ENCODE peak calls at places on chromosomes 2 and 18, in five cellular contexts. B, U, E, Z and O are unnamed samples.

GRCh38 chr2:40448476-40449079 is 3.3 kb downstream of the SLC8A1 start:
- DNase-seq in B (peak; percentile 27), U (no peak), E (peak; percentile 17), Z (no peak), O (peak; percentile 71)

GRCh38 chr2:144351687-144352086 is 168.2 kb downstream of the ZEB2 start:
- DNase-seq in B (no peak), U (no peak), E (no peak), Z (no peak), O (no peak)

GRCh38 chr2:8132371-8132831 is 549.5 kb upstream of the ID2 start:
- DNase-seq in B (peak; percentile 62), U (no peak), E (no peak), Z (no peak), O (no peak)

GRCh38 chr2:68357608-68358337 is 7.3 kb upstream of the PLEK start:
- DNase-seq in B (peak; percentile 6), U (peak; percentile 33), E (peak; percentile 66), Z (no peak), O (peak; percentile 77)

GRCh38 chr18:44758821-44759624 is 78.3 kb downstream of the SETBP1 start:
- DNase-seq in B (no peak), U (no peak), E (peak; percentile 95), Z (no peak), O (no peak)

GRCh38 chr2:202113571-202114142 is 40.6 kb downstream of the KIAA2012 start:
- DNase-seq in B (peak; percentile 86), U (no peak), E (no peak), Z (no peak), O (no peak)

GRCh38 chr2:120715941-120716340 is 19.7 kb upstream of the GLI2 start:
- DNase-seq in B (no peak), U (no peak), E (no peak), Z (no peak), O (peak; percentile 55)

GRCh38 chr2:168416555-168416954 is 39.5 kb upstream of the CERS6 start:
- DNase-seq in B (peak; percentile 38), U (no peak), E (no peak), Z (no peak), O (no peak)

GRCh38 chr18:2223394-2223793 is 347.9 kb downstream of the METTL4 start:
- DNase-seq in B (peak; percentile 58), U (no peak), E (no peak), Z (no peak), O (no peak)

GRCh38 chr2:71498261-71498701 is 44.9 kb downstream of the DYSF start:
- DNase-seq in B (peak; percentile 97), U (no peak), E (no peak), Z (no peak), O (peak; percentile 48)

GRCh38 chr2:2764739-2765138 is 433.7 kb upstream of the MYT1L start:
- DNase-seq in B (no peak), U (no peak), E (no peak), Z (no peak), O (no peak)

GRCh38 chr2:60553496-60553991 is at the start of gene BCL11A:
- DNase-seq in B (peak; percentile 91), U (no peak), E (peak; percentile 67), Z (peak; percentile 75), O (peak; percentile 85)

GRCh38 chr2:156907806-156908205 is 349.7 kb upstream of the GALNT5 start:
- DNase-seq in B (peak; percentile 20), U (no peak), E (peak; percentile 34), Z (no peak), O (no peak)

GRCh38 chr2:186125156-186125555 is 360.9 kb upstream of the ZC3H15 start:
- DNase-seq in B (peak; percentile 66), U (no peak), E (no peak), Z (no peak), O (no peak)

GRCh38 chr2:42196403-42197267 is 27.5 kb downstream of the EML4 start:
- DNase-seq in B (peak; percentile 47), U (peak; percentile 29), E (peak; percentile 59), Z (peak; percentile 39), O (no peak)

GRCh38 chr2:187581125-187581896 is 27.1 kb upstream of the TFPI start:
- DNase-seq in B (peak; percentile 39), U (no peak), E (peak; percentile 66), Z (no peak), O (peak; percentile 35)

GRCh38 chr2:20249170-20249569 is 24.2 kb upstream of the SDC1 start:
- DNase-seq in B (no peak), U (no peak), E (no peak), Z (no peak), O (no peak)

GRCh38 chr2:119431155-119431975 is at the start of gene TMEM37:
- DNase-seq in B (peak; percentile 47), U (peak; percentile 80), E (peak; percentile 67), Z (peak; percentile 55), O (peak; percentile 83)

GRCh38 chr2:120751553-120751952 is 15.9 kb downstream of the GLI2 start:
- DNase-seq in B (no peak), U (no peak), E (no peak), Z (no peak), O (no peak)

GRCh38 chr2:218898109-218898878 is 17.6 kb downstream of the WNT10A start:
- DNase-seq in B (no peak), U (peak; percentile 69), E (peak; percentile 77), Z (peak; percentile 69), O (peak; percentile 72)

GRCh38 chr18:60875957-60876507 is 457.2 kb upstream of the CDH20 start:
- DNase-seq in B (no peak), U (no peak), E (no peak), Z (no peak), O (no peak)

GRCh38 chr18:46333371-46334199 is 229.4 kb downstream of the HAUS1 start:
- DNase-seq in B (peak; percentile 20), U (no peak), E (peak; percentile 30), Z (no peak), O (no peak)

GRCh38 chr2:176088048-176088936 is 4.2 kb upstream of the HOXD13 start:
- DNase-seq in B (no peak), U (peak; percentile 41), E (peak; percentile 51), Z (no peak), O (peak; percentile 80)

GRCh38 chr2:43027103-43027482 is 199.3 kb downstream of the ZFP36L2 start:
- DNase-seq in B (no peak), U (peak; percentile 29), E (no peak), Z (no peak), O (no peak)

GRCh38 chr18:55844373-55844772 is 256.4 kb upstream of the TCF4 start:
- DNase-seq in B (peak; percentile 33), U (no peak), E (no peak), Z (no peak), O (peak; percentile 41)

GRCh38 chr2:20584045-20584636 is 66.8 kb downstream of the HS1BP3 start:
- DNase-seq in B (no peak), U (no peak), E (no peak), Z (no peak), O (peak; percentile 84)

GRCh38 chr18:50143891-50144290 is 51.1 kb downstream of the MYO5B start:
- DNase-seq in B (no peak), U (no peak), E (no peak), Z (no peak), O (no peak)

GRCh38 chr2:77513191-77513590 is 9.0 kb downstream of the LRRTM4 start:
- DNase-seq in B (peak; percentile 2), U (no peak), E (no peak), Z (no peak), O (no peak)

GRCh38 chr18:11112218-11112750 is 37.1 kb downstream of the PIEZO2 start:
- DNase-seq in B (peak; percentile 1), U (no peak), E (no peak), Z (no peak), O (no peak)

GRCh38 chr2:69589973-69590652 is 53.4 kb downstream of the AAK1 start:
- DNase-seq in B (peak; percentile 66), U (no peak), E (no peak), Z (no peak), O (no peak)

DNA sequence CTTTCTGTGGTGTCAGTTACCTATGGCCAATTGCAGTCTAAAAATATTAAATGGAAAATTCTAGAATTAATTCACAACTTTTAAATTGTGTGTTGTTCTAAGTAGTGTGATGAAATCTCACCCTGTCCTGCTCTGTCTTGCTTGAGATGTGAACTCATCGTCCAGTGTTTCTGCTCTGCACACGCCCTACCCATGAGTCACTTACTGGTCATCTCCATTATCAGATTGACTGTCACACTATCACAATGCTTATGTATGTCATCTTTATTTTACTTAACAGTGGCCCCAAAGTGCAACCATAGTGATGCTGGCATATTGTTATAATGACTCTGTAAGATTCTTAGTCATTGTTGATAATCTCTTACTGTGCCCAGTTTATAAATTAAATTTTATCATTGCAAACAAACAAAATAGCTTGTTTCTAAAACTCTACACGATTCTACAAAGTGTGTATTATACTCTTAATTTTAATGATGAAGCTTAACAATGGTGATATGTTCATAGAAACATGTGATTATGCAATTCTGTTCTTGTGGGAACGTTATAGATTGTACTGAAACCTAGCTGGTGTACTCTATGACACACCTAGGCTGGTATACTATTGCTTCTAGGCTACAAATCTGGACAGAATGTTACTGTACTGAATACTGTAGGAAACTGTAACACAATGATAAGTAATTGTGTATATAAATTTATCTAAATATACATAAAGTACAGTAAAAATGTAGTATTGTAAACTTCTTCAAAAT is 1086.8 kb upstream of the PIK3C3 start:
- DNase-seq in B (peak; percentile 98), U (no peak), E (no peak), Z (no peak), O (peak; percentile 92)
- H3K4me3 ChIP-seq in B (no peak overlapping the region), U (no peak overlapping the region), E (no peak overlapping the region), Z (no peak overlapping the region), O (no peak overlapping the region)

GRCh38 chr2:1591978-1592907 is 152.1 kb downstream of the PXDN start:
- DNase-seq in B (peak; percentile 85), U (peak; percentile 88), E (no peak), Z (peak; percentile 68), O (peak; percentile 71)
- TF ChIP-seq CTCF in B (peak; percentile 38), U (peak; percentile 69), E (no peak), Z (peak; percentile 55), O (peak; percentile 34)

GRCh38 chr2:23934296-23934695 is 6.0 kb upstream of the UBXN2A start:
- DNase-seq in B (no peak), U (no peak), E (no peak), Z (no peak), O (no peak)
- H3K4me3 ChIP-seq in B (no peak overlapping the region), U (no peak overlapping the region), E (no peak overlapping the region), Z (no peak overlapping the region), O (no peak overlapping the region)

GRCh38 chr2:240178564-240178963 is 38.1 kb upstream of the OTOS start:
- DNase-seq in B (no peak), U (no peak), E (no peak), Z (no peak), O (no peak)

GRCh38 chr2:240182001-240182400 is 41.5 kb upstream of the OTOS start:
- DNase-seq in B (no peak), U (no peak), E (no peak), Z (no peak), O (no peak)

GRCh38 chr2:240182476-240182875 is 42.0 kb upstream of the OTOS start:
- DNase-seq in B (no peak), U (no peak), E (no peak), Z (no peak), O (no peak)

GRCh38 chr2:240179941-240180666 is 39.6 kb upstream of the OTOS start:
- DNase-seq in B (no peak), U (no peak), E (no peak), Z (no peak), O (no peak)

GRCh38 chr2:240179186-240179815 is 38.8 kb upstream of the OTOS start:
- DNase-seq in B (no peak), U (no peak), E (no peak), Z (no peak), O (no peak)
- TF ChIP-seq CTCF in B (no peak), U (no peak), E (no peak), Z (no peak), O (no peak)